ENCODE peak calls at places on chromosome 20, in five cellular contexts. One of them, this sample, is unnamed.

GRCh38 chr20:34515484-34516037 is 661 bp upstream of the DYNLRB1 start:
- DNase-seq in HFFc6: peak; percentile 42
- DNase-seq in brain microvascular endothelial cell: no peak
- DNase-seq in HS-27A: no peak
- DNase-seq in cardiac muscle cell: peak; percentile 32
- DNase-seq in this sample: peak; percentile 94

GRCh38 chr20:13526551-13526950 is 112.2 kb downstream of the TASP1 start:
- DNase-seq in HFFc6: no peak
- DNase-seq in brain microvascular endothelial cell: peak; percentile 14
- DNase-seq in HS-27A: no peak
- DNase-seq in cardiac muscle cell: peak; percentile 5
- DNase-seq in this sample: no peak

GRCh38 chr20:41046716-41047115 is 18.1 kb downstream of the TOP1 start:
- DNase-seq in HFFc6: no peak
- DNase-seq in brain microvascular endothelial cell: no peak
- DNase-seq in HS-27A: no peak
- DNase-seq in cardiac muscle cell: no peak
- DNase-seq in this sample: no peak

GRCh38 chr20:15045246-15045645 is 707.8 kb upstream of the FLRT3 start:
- DNase-seq in HFFc6: no peak
- DNase-seq in brain microvascular endothelial cell: no peak
- DNase-seq in HS-27A: no peak
- DNase-seq in cardiac muscle cell: peak; percentile 19
- DNase-seq in this sample: no peak

GRCh38 chr20:36405255-36405654 is 99.1 kb downstream of the DLGAP4 start:
- DNase-seq in HFFc6: no peak
- DNase-seq in brain microvascular endothelial cell: peak; percentile 87
- DNase-seq in HS-27A: no peak
- DNase-seq in cardiac muscle cell: peak; percentile 14
- DNase-seq in this sample: no peak

GRCh38 chr20:54078296-54078695 is 7.9 kb upstream of the BCAS1 start:
- DNase-seq in HFFc6: no peak
- DNase-seq in brain microvascular endothelial cell: no peak
- DNase-seq in HS-27A: no peak
- DNase-seq in cardiac muscle cell: no peak
- DNase-seq in this sample: no peak

GRCh38 chr20:12028771-12029170 is 111.1 kb downstream of the BTBD3 start:
- DNase-seq in HFFc6: no peak
- DNase-seq in brain microvascular endothelial cell: no peak
- DNase-seq in HS-27A: no peak
- DNase-seq in cardiac muscle cell: no peak
- DNase-seq in this sample: no peak

GRCh38 chr20:55456316-55456940 is 548.9 kb downstream of the CBLN4 start:
- DNase-seq in HFFc6: no peak
- DNase-seq in brain microvascular endothelial cell: no peak
- DNase-seq in HS-27A: no peak
- DNase-seq in cardiac muscle cell: no peak
- DNase-seq in this sample: no peak

GRCh38 chr20:6828794-6829423 is 61.4 kb downstream of the BMP2 start:
- DNase-seq in HFFc6: peak; percentile 15
- DNase-seq in brain microvascular endothelial cell: peak; percentile 68
- DNase-seq in HS-27A: peak; percentile 29
- DNase-seq in cardiac muscle cell: peak; percentile 71
- DNase-seq in this sample: peak; percentile 74

GRCh38 chr20:22686097-22686496 is 101.7 kb upstream of the FOXA2 start:
- DNase-seq in HFFc6: peak; percentile 45
- DNase-seq in brain microvascular endothelial cell: peak; percentile 72
- DNase-seq in HS-27A: peak; percentile 66
- DNase-seq in cardiac muscle cell: peak; percentile 78
- DNase-seq in this sample: peak; percentile 57

GRCh38 chr20:36144336-36144735 is 10.2 kb upstream of the EPB41L1 start:
- DNase-seq in HFFc6: no peak
- DNase-seq in brain microvascular endothelial cell: no peak
- DNase-seq in HS-27A: no peak
- DNase-seq in cardiac muscle cell: no peak
- DNase-seq in this sample: no peak

GRCh38 chr20:1108437-1108920 is 9.9 kb upstream of the PSMF1 start:
- DNase-seq in HFFc6: peak; percentile 39
- DNase-seq in brain microvascular endothelial cell: peak; percentile 32
- DNase-seq in HS-27A: no peak
- DNase-seq in cardiac muscle cell: peak; percentile 47
- DNase-seq in this sample: peak; percentile 68

GRCh38 chr20:63217706-63218105 is 1.8 kb upstream of the YTHDF1 start:
- DNase-seq in HFFc6: no peak
- DNase-seq in brain microvascular endothelial cell: no peak
- DNase-seq in HS-27A: no peak
- DNase-seq in cardiac muscle cell: no peak
- DNase-seq in this sample: no peak

GRCh38 chr20:38299963-38300362 is 4.0 kb upstream of the BPI start:
- DNase-seq in HFFc6: no peak
- DNase-seq in brain microvascular endothelial cell: no peak
- DNase-seq in HS-27A: no peak
- DNase-seq in cardiac muscle cell: no peak
- DNase-seq in this sample: peak; percentile 87

GRCh38 chr20:19317240-19318069 is 105.0 kb downstream of the SLC24A3 start:
- DNase-seq in HFFc6: no peak
- DNase-seq in brain microvascular endothelial cell: no peak
- DNase-seq in HS-27A: no peak
- DNase-seq in cardiac muscle cell: no peak
- DNase-seq in this sample: peak; percentile 6